ENCODE peak calls at places on chromosome 4, in six cellular contexts. V is activated CD8-positive, alpha-beta memory T cell treated with anti-CD3 and anti-CD28 coated beads for 48 hours; T is lower leg skin; Z is cardiac muscle cell; E is activated CD4-positive, alpha-beta T cell treated with anti-CD3 and anti-CD28 coated beads, Interleukin-2, amount 50 U/mL, for 4 hours; W is activated effector memory CD4-positive, alpha-beta T cell treated with anti-CD3 and anti-CD28 coated beads, Interleukin-2, amount 50 U/mL, for 16 hours. L is an unnamed sample.

GRCh38 chr4:100880012-100880411 is 362.2 kb upstream of the EMCN start:
- DNase-seq in E (no peak), T (no peak), V (no peak), Z (peak), W (no peak), L (no peak)

GRCh38 chr4:166957451-166957850 is 276.8 kb downstream of the SPOCK3 start:
- DNase-seq in W (no peak), V (no peak), E (no peak), Z (no peak), T (no peak), L (no peak)

GRCh38 chr4:78361621-78362120 is 189.9 kb upstream of the ANXA3 start:
- DNase-seq in Z (no peak), V (no peak), T (no peak), E (no peak), W (no peak), L (no peak)

GRCh38 chr4:84530449-84530848 is 31.4 kb upstream of the NKX6-1 start:
- DNase-seq in V (no peak), Z (peak), E (no peak), W (no peak), T (no peak), L (no peak)

GRCh38 chr4:52846502-52846901 is 15.6 kb upstream of the RASL11B start:
- DNase-seq in T (no peak), Z (no peak), E (no peak), V (no peak), W (no peak), L (no peak)

GRCh38 chr4:55121246-55121645 is 4.1 kb downstream of the KDR start:
- DNase-seq in W (no peak), V (no peak), E (no peak), Z (peak), T (no peak), L (no peak)

GRCh38 chr4:87543835-87544461 is 14.8 kb upstream of the SPARCL1 start:
- DNase-seq in E (no peak), Z (peak), W (no peak), V (no peak), T (no peak), L (peak)

GRCh38 chr4:22410645-22411247 is 105.1 kb downstream of the ADGRA3 start:
- DNase-seq in T (no peak), W (no peak), Z (peak), V (no peak), E (no peak), L (no peak)

GRCh38 chr4:153151535-153152452 is 52.4 kb upstream of the TRIM2 start:
- DNase-seq in V (no peak), Z (peak), T (no peak), W (peak), E (peak), L (peak)